ENCODE peak calls at places on chromosomes 7 and 10, in ten cellular contexts. V is epithelial cell of esophagus, E is kidney, O is astrocyte, B is fibroblast of mammary gland, H is lung, F is body of pancreas, I is hepatocyte, M is testis, Y is astrocyte of the spinal cord. P is an unnamed sample.

GRCh38 chr10:69344591-69345244 is 66.4 kb downstream of the HK1 start:
- DNase-seq in V (no peak), E (no peak), O (no peak), B (no peak), H (no peak), F (no peak), I (no peak), M (no peak), Y (no peak), P (no peak)

GRCh38 chr10:80894339-80894791 is 356.7 kb downstream of the SH2D4B start:
- DNase-seq in V (no peak), E (no peak), O (no peak), B (no peak), H (no peak), F (no peak), I (no peak), M (no peak), Y (no peak), P (no peak)

GRCh38 chr10:50279489-50279888 is 28.2 kb upstream of the ASAH2 start:
- DNase-seq in V (peak), E (no peak), O (no peak), B (no peak), H (no peak), F (no peak), I (peak), M (no peak), Y (no peak), P (no peak)

GRCh38 chr7:25139536-25139935 is 14.5 kb upstream of the CYCS start:
- DNase-seq in V (no peak), E (no peak), O (no peak), B (no peak), H (no peak), F (no peak), I (no peak), M (no peak), Y (no peak), P (no peak)

GRCh38 chr10:78634389-78634815 is 434.4 kb upstream of the ZMIZ1 start:
- DNase-seq in V (peak), E (no peak), O (peak), B (peak), H (no peak), F (no peak), I (peak), M (no peak), Y (peak), P (peak)

GRCh38 chr10:117005454-117006055 is 568 bp upstream of the SHTN1 start:
- DNase-seq in V (no peak), E (no peak), O (no peak), B (no peak), H (no peak), F (peak), I (peak), M (peak), Y (no peak), P (no peak)

GRCh38 chr7:7157887-7158271 is 24.5 kb upstream of the C1GALT1 start:
- DNase-seq in V (peak), E (no peak), O (peak), B (peak), H (no peak), F (no peak), I (no peak), M (no peak), Y (peak), P (peak)

GRCh38 chr7:16644624-16644986 is 949 bp downstream of the ANKMY2 start:
- DNase-seq in V (peak), E (peak), O (peak), B (peak), H (peak), F (peak), I (peak), M (peak), Y (peak), P (peak)

GRCh38 chr10:77012811-77013500 is 624.7 kb downstream of the KCNMA1 start:
- DNase-seq in V (no peak), E (no peak), O (no peak), B (no peak), H (no peak), F (no peak), I (no peak), M (no peak), Y (no peak), P (no peak)

GRCh38 chr7:157278791-157279678 is 57.8 kb upstream of the DNAJB6 start:
- DNase-seq in V (no peak), E (peak), O (no peak), B (peak), H (peak), F (peak), I (no peak), M (peak), Y (no peak), P (peak)

GRCh38 chr10:101536800-101537199 is 51.3 kb downstream of the POLL start:
- DNase-seq in V (peak), E (no peak), O (no peak), B (peak), H (no peak), F (no peak), I (no peak), M (no peak), Y (no peak), P (peak)

GRCh38 chr10:13349776-13350274 is 1.7 kb upstream of the SEPHS1 start:
- DNase-seq in V (peak), E (peak), O (peak), B (peak), H (peak), F (peak), I (peak), M (peak), Y (peak), P (peak)

GRCh38 chr10:99329238-99329890 is at the start of gene CNNM1:
- DNase-seq in V (peak), E (peak), O (no peak), B (peak), H (no peak), F (peak), I (peak), M (peak), Y (no peak), P (peak)

GRCh38 chr7:37956791-37957190 is 36.4 kb downstream of the EPDR1 start:
- DNase-seq in V (no peak), E (no peak), O (no peak), B (no peak), H (no peak), F (no peak), I (no peak), M (no peak), Y (no peak), P (no peak)

GRCh38 chr7:151790095-151790825 is 86.7 kb downstream of the PRKAG2 start:
- DNase-seq in V (no peak), E (peak), O (no peak), B (no peak), H (no peak), F (no peak), I (no peak), M (no peak), Y (no peak), P (no peak)

GRCh38 chr7:867001-867405 is 9.4 kb upstream of the GET4 start:
- DNase-seq in V (no peak), E (peak), O (peak), B (peak), H (no peak), F (peak), I (no peak), M (peak), Y (peak), P (peak)

GRCh38 chr7:87146740-87147386 is 5.4 kb upstream of the DMTF1 start:
- DNase-seq in V (no peak), E (peak), O (no peak), B (no peak), H (no peak), F (no peak), I (no peak), M (no peak), Y (no peak), P (no peak)

GRCh38 chr7:75991531-75992082 is 2.8 kb downstream of the TMEM120A start:
- DNase-seq in V (no peak), E (no peak), O (no peak), B (no peak), H (no peak), F (no peak), I (no peak), M (no peak), Y (no peak), P (no peak)
- TF ChIP-seq CTCF in V (no peak), E (no peak), O (no peak), B (no peak), H (no peak), F (no peak), I (no peak), M (no peak), Y (no peak), P (no peak)

GRCh38 chr10:125026036-125026931 is 84.4 kb downstream of the ZRANB1 start:
- DNase-seq in V (no peak), E (peak), O (no peak), B (no peak), H (no peak), F (no peak), I (no peak), M (no peak), Y (no peak), P (no peak)
- H3K4me3 ChIP-seq in V (no peak), E (no peak), O (no peak), B (no peak), H (no peak), F (no peak), I (no peak), M (no peak), Y (no peak), P (no peak)

GRCh38 chr7:102449136-102449535 is 15.5 kb downstream of the ALKBH4 start:
- DNase-seq in V (no peak), E (no peak), O (no peak), B (no peak), H (no peak), F (no peak), I (no peak), M (no peak), Y (no peak), P (no peak)

GRCh38 chr7:102447311-102447710 is 13.9 kb downstream of the ORAI2 start:
- DNase-seq in V (no peak), E (no peak), O (no peak), B (no peak), H (no peak), F (no peak), I (no peak), M (no peak), Y (no peak), P (no peak)

GRCh38 chr7:102452451-102452850 is 12.2 kb downstream of the ALKBH4 start:
- DNase-seq in V (no peak), E (no peak), O (no peak), B (no peak), H (no peak), F (no peak), I (no peak), M (no peak), Y (no peak), P (no peak)

GRCh38 chr7:102451371-102452054 is 13.2 kb downstream of the ALKBH4 start:
- DNase-seq in V (peak), E (no peak), O (no peak), B (peak), H (no peak), F (no peak), I (peak), M (no peak), Y (no peak), P (peak)

GRCh38 chr7:102450242-102450641 is 14.4 kb downstream of the ALKBH4 start:
- DNase-seq in V (peak), E (no peak), O (no peak), B (no peak), H (no peak), F (no peak), I (no peak), M (no peak), Y (no peak), P (no peak)
- TF ChIP-seq CTCF in V (peak), E (peak), O (no peak), B (peak), H (no peak), F (no peak), I (no peak), M (no peak), Y (peak), P (peak)

GRCh38 chr7:127946847-127947246 is 84.4 kb downstream of the LRRC4 start:
- DNase-seq in V (no peak), E (no peak), O (no peak), B (peak), H (no peak), F (no peak), I (no peak), M (no peak), Y (no peak), P (no peak)

GRCh38 chr7:127948312-127948711 is 82.9 kb downstream of the LRRC4 start:
- DNase-seq in V (no peak), E (no peak), O (no peak), B (no peak), H (no peak), F (no peak), I (no peak), M (no peak), Y (no peak), P (no peak)

GRCh38 chr7:127950233-127950935 is 80.9 kb downstream of the LRRC4 start:
- DNase-seq in V (no peak), E (no peak), O (no peak), B (no peak), H (no peak), F (no peak), I (no peak), M (no peak), Y (no peak), P (no peak)

GRCh38 chr7:127949670-127950069 is 81.6 kb downstream of the LRRC4 start:
- DNase-seq in V (no peak), E (no peak), O (no peak), B (no peak), H (no peak), F (no peak), I (no peak), M (no peak), Y (no peak), P (no peak)

DNA sequence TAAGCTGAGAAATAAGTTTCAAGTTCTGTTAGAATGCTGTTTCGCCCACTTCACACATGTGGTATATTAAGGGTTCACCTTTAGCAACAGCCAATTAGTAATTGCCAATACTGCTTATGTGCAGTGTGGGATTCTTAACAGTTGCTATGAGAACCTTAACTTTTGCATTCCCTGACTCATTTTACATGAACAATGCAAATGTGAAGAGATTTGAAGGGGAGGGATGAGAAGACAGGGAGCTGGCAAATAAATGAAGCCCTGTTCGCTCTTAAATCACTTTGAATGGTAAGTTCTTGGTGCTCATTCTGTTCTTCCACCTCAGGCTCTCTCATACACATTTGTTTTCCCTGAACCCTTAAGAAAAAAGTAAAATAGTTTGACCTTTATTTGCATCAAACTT is 82.3 kb downstream of the LRRC4 start:
- DNase-seq in V (no peak), E (no peak), O (peak), B (no peak), H (no peak), F (no peak), I (no peak), M (no peak), Y (no peak), P (no peak)
- H3K4me3 ChIP-seq in V (no peak), E (no peak), O (no peak), B (no peak), H (no peak), F (no peak), I (no peak), M (no peak), Y (no peak), P (no peak)

GRCh38 chr10:11358046-11358445 is 253.4 kb downstream of the USP6NL start:
- DNase-seq in V (no peak), E (no peak), O (no peak), B (no peak), H (no peak), F (no peak), I (no peak), M (no peak), Y (no peak), P (no peak)

GRCh38 chr10:11355625-11356024 is 255.8 kb downstream of the USP6NL start:
- DNase-seq in V (no peak), E (no peak), O (no peak), B (no peak), H (no peak), F (no peak), I (no peak), M (peak), Y (no peak), P (no peak)

GRCh38 chr10:11357361-11357760 is 254.1 kb downstream of the USP6NL start:
- DNase-seq in V (no peak), E (no peak), O (no peak), B (no peak), H (no peak), F (no peak), I (no peak), M (no peak), Y (no peak), P (no peak)

GRCh38 chr10:11359849-11360248 is 251.6 kb downstream of the USP6NL start:
- DNase-seq in V (no peak), E (no peak), O (no peak), B (no peak), H (no peak), F (no peak), I (no peak), M (no peak), Y (no peak), P (no peak)

GRCh38 chr10:11358923-11359560 is 252.4 kb downstream of the USP6NL start:
- DNase-seq in V (no peak), E (no peak), O (no peak), B (no peak), H (no peak), F (no peak), I (no peak), M (no peak), Y (no peak), P (no peak)
- TF ChIP-seq CTCF in V (no peak), E (no peak), O (no peak), B (no peak), H (no peak), F (no peak), I (no peak), M (no peak), Y (no peak), P (no peak)

DNA sequence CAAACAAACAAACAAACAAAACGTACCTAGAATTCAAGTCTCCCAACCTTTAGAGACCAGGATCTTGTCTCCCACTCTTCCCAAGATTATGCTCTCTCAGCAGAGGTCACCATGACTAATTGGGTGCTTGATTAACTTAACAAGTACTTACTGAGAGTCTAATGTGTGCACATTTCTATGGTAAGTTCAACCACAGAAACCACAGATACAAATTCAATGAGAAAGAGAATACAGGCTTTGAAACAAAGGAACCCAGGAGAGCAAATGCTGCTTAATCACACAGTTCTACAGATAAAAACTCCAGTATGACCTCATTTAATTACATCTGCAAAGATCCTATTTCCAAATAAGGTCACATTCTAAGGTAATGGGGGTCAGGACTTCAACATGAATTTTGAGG is 142.8 kb downstream of the DNAJC1 start:
- DNase-seq in V (peak), E (no peak), O (peak), B (peak), H (no peak), F (no peak), I (no peak), M (no peak), Y (peak), P (peak)
- H3K4me3 ChIP-seq in V (no peak), E (no peak), O (no peak), B (no peak), H (no peak), F (no peak), I (no peak), M (no peak), Y (no peak), P (no peak)

GRCh38 chr10:49139000-49139865 is 5.4 kb upstream of the FAM170B start:
- DNase-seq in V (no peak), E (no peak), O (peak), B (peak), H (no peak), F (peak), I (no peak), M (no peak), Y (peak), P (peak)

GRCh38 chr10:49140306-49141175 is 6.7 kb upstream of the FAM170B start:
- DNase-seq in V (no peak), E (no peak), O (no peak), B (peak), H (no peak), F (no peak), I (no peak), M (no peak), Y (no peak), P (peak)

GRCh38 chr10:49139866-49140195 is 6.0 kb upstream of the FAM170B start:
- DNase-seq in V (peak), E (no peak), O (peak), B (peak), H (no peak), F (no peak), I (no peak), M (no peak), Y (peak), P (peak)

GRCh38 chr10:49136525-49136924 is 2.7 kb upstream of the FAM170B start:
- DNase-seq in V (no peak), E (no peak), O (no peak), B (no peak), H (no peak), F (no peak), I (no peak), M (no peak), Y (no peak), P (no peak)

GRCh38 chr10:49138361-49138891 is 4.6 kb upstream of the FAM170B start:
- DNase-seq in V (no peak), E (no peak), O (peak), B (peak), H (no peak), F (peak), I (peak), M (no peak), Y (peak), P (peak)
- TF ChIP-seq CTCF in V (no peak), E (no peak), O (no peak), B (no peak), H (no peak), F (no peak), I (no peak), M (no peak), Y (no peak), P (peak)

GRCh38 chr7:143876218-143876617 is 25.8 kb downstream of the TCAF1 start:
- DNase-seq in V (no peak), E (peak), O (no peak), B (no peak), H (no peak), F (no peak), I (no peak), M (no peak), Y (no peak), P (no peak)
- H3K4me3 ChIP-seq in V (no peak), E (no peak), O (no peak), B (no peak), H (no peak), F (no peak), I (no peak), M (no peak), Y (no peak), P (no peak)

DNA sequence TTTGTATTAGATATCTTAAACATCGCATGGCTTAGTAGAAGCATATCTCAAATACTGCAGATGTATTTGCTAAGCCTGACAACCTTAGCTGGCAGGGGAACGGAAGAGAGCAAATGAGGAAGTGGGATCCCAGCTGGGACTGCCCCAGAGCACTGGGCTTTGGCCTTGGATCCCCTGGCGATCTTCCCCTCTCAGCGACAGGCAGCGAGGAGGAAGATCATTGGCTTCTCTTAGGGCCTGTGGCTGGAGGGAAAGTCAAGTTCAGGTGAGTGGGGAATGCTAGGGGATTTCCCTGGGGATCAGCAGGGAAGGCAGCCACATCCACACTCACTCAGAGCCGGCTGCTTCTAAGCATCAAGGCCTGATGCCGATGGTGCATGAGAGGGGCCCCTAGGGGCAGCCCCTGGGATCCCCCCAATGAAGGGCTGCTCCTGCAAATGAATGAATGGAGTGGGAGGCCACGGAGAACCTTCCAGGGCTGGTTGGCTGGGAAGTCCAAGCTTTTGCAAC is 42.0 kb downstream of the LYZL2 start:
- DNase-seq in V (peak), E (no peak), O (no peak), B (no peak), H (peak), F (peak), I (peak), M (peak), Y (no peak), P (no peak)
- TF ChIP-seq CTCF in V (no peak), E (no peak), O (no peak), B (no peak), H (no peak), F (no peak), I (no peak), M (no peak), Y (no peak), P (no peak)

DNA sequence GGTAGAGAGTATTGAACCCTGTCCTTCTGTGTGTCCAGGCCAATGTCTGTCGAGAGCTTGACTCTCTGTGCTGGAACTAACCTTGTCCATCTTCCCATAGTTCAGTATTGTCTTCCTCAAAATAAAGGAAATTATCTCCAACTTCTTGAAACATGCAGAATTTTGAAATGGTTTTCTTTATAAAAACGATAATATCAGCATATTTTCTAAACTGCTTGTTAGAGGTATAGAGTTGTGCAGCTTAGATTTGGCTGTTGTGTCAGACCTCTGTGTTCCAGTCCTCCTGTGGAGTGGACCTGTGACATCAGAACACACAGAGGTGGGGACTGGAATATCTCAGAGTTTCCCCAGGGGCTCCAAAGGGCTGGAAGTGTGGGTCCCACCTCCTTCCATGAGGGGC is 22.2 kb upstream of the AKR1E2 start:
- DNase-seq in V (no peak), E (no peak), O (no peak), B (no peak), H (no peak), F (no peak), I (no peak), M (no peak), Y (no peak), P (no peak)
- H3K4me3 ChIP-seq in V (no peak), E (no peak), O (no peak), B (no peak), H (no peak), F (no peak), I (no peak), M (no peak), Y (no peak), P (no peak)

P was measured in AG10803.